ENCODE peak calls at places on chromosome 20, in six cellular contexts. C, P, W, Y, K and U are unnamed samples. For H3K4me1, the result is how much of the 10 kb centered on the place peaks cover.

GRCh38 chr20:37763105-37763504 is 69.3 kb downstream of the CTNNBL1 start:
- DNase-seq in P (no peak), W (no peak), C (no peak), Y (no peak), K (no peak), U (no peak)

GRCh38 chr20:48425776-48426175 is 402.0 kb downstream of the PREX1 start:
- DNase-seq in K (no peak), Y (no peak), C (no peak), W (no peak), P (no peak), U (no peak)

GRCh38 chr20:2798814-2799213 is 1.6 kb downstream of the CPXM1 start:
- DNase-seq in P (no peak), Y (no peak), K (no peak), W (no peak), C (no peak), U (no peak)

GRCh38 chr20:13771853-13772453 is 12.8 kb downstream of the ESF1 start:
- DNase-seq in K (no peak), C (no peak), W (no peak), P (no peak), Y (no peak), U (no peak)

GRCh38 chr20:37875776-37876175 is 27.2 kb upstream of the VSTM2L start:
- DNase-seq in K (no peak), C (peak), Y (no peak), W (no peak), P (no peak), U (no peak)

GRCh38 chr20:57902478-57902877 is 192.7 kb upstream of the PMEPA1 start:
- DNase-seq in W (no peak), P (no peak), K (no peak), C (no peak), Y (no peak), U (no peak)

GRCh38 chr20:38000293-38000692 is 33.0 kb downstream of the TTI1 start:
- DNase-seq in K (no peak), Y (no peak), W (no peak), P (no peak), C (no peak), U (no peak)

GRCh38 chr20:52497731-52498130 is 306.2 kb upstream of the ZFP64 start:
- DNase-seq in W (no peak), K (no peak), P (no peak), Y (no peak), C (no peak), U (no peak)

GRCh38 chr20:46057856-46058655 is 29.0 kb downstream of the SLC12A5 start:
- DNase-seq in C (peak), P (no peak), W (no peak), K (no peak), Y (no peak), U (no peak)

GRCh38 chr20:36644713-36645109 is 1.3 kb downstream of the SLA2 start:
- DNase-seq in K (no peak), W (peak), Y (no peak), C (no peak), P (no peak), U (no peak)

GRCh38 chr20:10404023-10404628 is 29.9 kb downstream of the MKKS start:
- DNase-seq in K (no peak), Y (no peak), W (no peak), C (no peak), P (no peak), U (no peak)

GRCh38 chr20:12241065-12241464 is 323.4 kb downstream of the BTBD3 start:
- DNase-seq in C (no peak), W (no peak), K (no peak), P (no peak), Y (no peak), U (no peak)

GRCh38 chr20:5945963-5946362 is 4.4 kb downstream of the TRMT6 start:
- DNase-seq in W (no peak), K (no peak), C (no peak), P (no peak), Y (no peak), U (no peak)

GRCh38 chr20:50293244-50294139 is 102.9 kb downstream of the CEBPB start:
- DNase-seq in P (no peak), Y (no peak), K (no peak), W (no peak), C (peak), U (peak)

GRCh38 chr20:4026093-4026601 is 10.8 kb upstream of the RNF24 start:
- DNase-seq in W (no peak), Y (no peak), K (no peak), C (no peak), P (no peak), U (no peak)

GRCh38 chr20:11445891-11446290 is 471.8 kb upstream of the BTBD3 start:
- DNase-seq in K (no peak), P (no peak), W (no peak), Y (no peak), C (no peak), U (no peak)

GRCh38 chr20:24948939-24949679 is at the start of gene CST7:
- DNase-seq in Y (peak), W (peak), P (no peak), C (peak), K (no peak), U (peak)

GRCh38 chr20:24949756-24950127 is 673 bp downstream of the CST7 start:
- DNase-seq in K (no peak), W (no peak), C (no peak), Y (no peak), P (no peak), U (no peak)

GRCh38 chr20:24951536-24952047 is 2.5 kb downstream of the CST7 start:
- DNase-seq in Y (no peak), W (no peak), C (no peak), K (no peak), P (no peak), U (no peak)

GRCh38 chr20:24950836-24951525 is 1.9 kb downstream of the CST7 start:
- DNase-seq in Y (no peak), W (no peak), C (no peak), K (no peak), P (no peak), U (no peak)

GRCh38 chr20:24950128-24950835 is 1.2 kb downstream of the CST7 start:
- DNase-seq in P (no peak), C (no peak), K (no peak), Y (no peak), W (no peak), U (no peak)
- H3K4me1 ChIP-seq in P (under half), C (under half), K (under half), Y (under half), W (under half), U (under half)

DNA sequence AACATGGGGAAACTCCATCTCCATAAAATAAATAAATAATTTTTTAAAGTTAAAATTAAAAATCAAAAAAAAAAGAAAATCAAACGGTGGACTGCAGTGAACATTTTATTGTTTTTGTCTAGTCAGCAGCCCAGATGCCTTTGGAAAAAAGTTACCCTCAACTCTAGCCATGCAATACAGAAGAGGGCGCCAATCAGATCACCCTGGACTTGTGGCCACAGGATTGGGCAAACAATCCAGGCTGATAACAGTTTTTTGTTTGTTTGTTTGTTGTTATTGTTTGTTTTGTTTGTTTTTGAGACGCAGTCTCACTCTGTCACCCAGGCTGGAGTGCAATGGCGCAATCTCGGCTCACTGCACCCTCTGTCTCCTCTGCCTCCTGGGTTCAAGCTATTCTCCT is 30.5 kb upstream of the NELFCD start:
- DNase-seq in C (no peak), Y (no peak), K (no peak), P (no peak), W (no peak), U (no peak)
- TF ChIP-seq CTCF in C (no peak), Y (no peak), K (no peak), P (no peak), W (no peak), U (no peak)

GRCh38 chr20:25033941-25034335 is 24.0 kb downstream of the ACSS1 start:
- DNase-seq in C (no peak), K (no peak), Y (no peak), P (no peak), W (no peak), U (peak)

GRCh38 chr20:25031241-25031640 is 26.7 kb downstream of the ACSS1 start:
- DNase-seq in K (no peak), P (no peak), Y (no peak), C (no peak), W (no peak), U (no peak)

GRCh38 chr20:25032065-25032477 is 25.9 kb downstream of the ACSS1 start:
- DNase-seq in W (no peak), P (no peak), Y (no peak), K (no peak), C (no peak), U (peak)

GRCh38 chr20:25032478-25033183 is 25.3 kb downstream of the ACSS1 start:
- DNase-seq in W (no peak), P (no peak), C (no peak), Y (no peak), K (no peak), U (peak)

GRCh38 chr20:25033250-25033940 is 24.5 kb downstream of the ACSS1 start:
- DNase-seq in C (no peak), K (no peak), W (no peak), P (no peak), Y (no peak), U (peak)
- H3K4me1 ChIP-seq in C (half or more), K (under half), W (under half), P (under half), Y (half or more), U (under half)

GRCh38 chr20:20265210-20265609 is 102.7 kb upstream of the INSM1 start:
- DNase-seq in C (no peak), K (no peak), Y (no peak), P (no peak), W (no peak), U (no peak)

GRCh38 chr20:20271277-20271676 is 96.6 kb upstream of the INSM1 start:
- DNase-seq in K (no peak), C (no peak), Y (no peak), W (no peak), P (no peak), U (no peak)

GRCh38 chr20:20273281-20273680 is 94.6 kb upstream of the INSM1 start:
- DNase-seq in P (no peak), C (no peak), K (no peak), W (no peak), Y (no peak), U (no peak)

GRCh38 chr20:20266552-20266951 is 101.4 kb upstream of the INSM1 start:
- DNase-seq in W (no peak), P (no peak), Y (no peak), K (no peak), C (no peak), U (no peak)

DNA sequence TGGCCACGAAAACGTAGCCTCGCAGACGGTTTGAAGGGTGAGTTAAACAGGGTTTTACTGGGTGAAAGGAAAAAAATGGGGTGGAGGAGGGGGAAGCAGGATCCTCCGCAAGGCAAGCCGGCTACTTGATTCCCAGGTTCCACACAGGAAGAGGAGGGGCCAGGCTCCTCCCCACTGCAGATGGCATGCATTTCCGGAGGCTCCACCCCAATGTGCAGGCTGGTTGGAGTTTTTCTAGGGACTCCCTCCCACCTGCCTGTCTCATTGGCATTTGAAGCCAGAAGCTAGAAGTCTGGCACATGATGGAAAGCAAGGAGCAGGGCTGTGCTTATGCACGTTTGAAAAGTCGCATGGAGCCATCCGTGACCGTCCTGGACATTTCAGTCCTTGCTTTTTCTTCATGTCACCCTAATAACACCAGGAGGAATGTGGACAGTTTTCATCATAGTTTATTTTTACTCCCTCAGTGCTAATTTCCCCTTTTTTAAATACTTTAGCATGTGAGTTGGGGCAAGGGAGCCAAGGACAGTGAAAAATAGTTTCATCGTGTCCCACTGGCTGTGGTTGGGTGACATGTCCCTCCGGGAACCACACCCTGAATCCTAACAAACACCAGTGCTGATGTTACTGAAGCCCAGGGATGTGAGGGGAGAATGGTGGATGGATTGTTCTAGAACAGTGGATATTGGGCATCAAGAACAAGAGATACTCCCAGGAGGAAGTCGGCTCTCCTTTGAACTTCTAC is 100.0 kb upstream of the INSM1 start:
- DNase-seq in C (no peak), W (no peak), P (no peak), K (no peak), Y (no peak), U (no peak)
- TF ChIP-seq CTCF in C (no peak), W (no peak), P (no peak), K (no peak), Y (no peak), U (no peak)

GRCh38 chr20:53916173-53916512 is 154.3 kb downstream of the BCAS1 start:
- DNase-seq in W (no peak), K (no peak), C (no peak), P (no peak), Y (no peak), U (no peak)
- H3K4me1 ChIP-seq in W (under half), K (under half), C (under half), P (under half), Y (under half), U (under half)

GRCh38 chr20:324177-325042 is 942 bp upstream of the SOX12 start:
- DNase-seq in P (peak), W (peak), C (peak), Y (peak), K (peak), U (peak)
- TF ChIP-seq CTCF in P (no peak), W (peak), C (peak), Y (peak), K (peak), U (peak)

GRCh38 chr20:56575157-56575556 is 42.1 kb downstream of the FAM209B start:
- DNase-seq in P (no peak), Y (no peak), K (no peak), C (no peak), W (no peak), U (no peak)

GRCh38 chr20:56572178-56572577 is 39.1 kb downstream of the FAM209B start:
- DNase-seq in Y (no peak), W (no peak), P (no peak), C (no peak), K (no peak), U (peak)

GRCh38 chr20:56574531-56575142 is 41.6 kb downstream of the FAM209B start:
- DNase-seq in Y (no peak), P (no peak), C (no peak), K (no peak), W (no peak), U (peak)

GRCh38 chr20:56575961-56576360 is 42.9 kb downstream of the FAM209B start:
- DNase-seq in P (no peak), W (no peak), K (no peak), C (no peak), Y (no peak), U (peak)

GRCh38 chr20:56573989-56574388 is 40.9 kb downstream of the FAM209B start:
- DNase-seq in C (no peak), P (no peak), Y (no peak), W (no peak), K (no peak), U (no peak)
- H3K4me1 ChIP-seq in C (under half), P (under half), Y (under half), W (under half), K (under half), U (under half)